ENCODE peak calls at places on chromosomes 11 and 22, in nine cellular contexts. One of them, this sample, is unnamed.

GRCh38 chr22:29813563-29813962 is 24.5 kb downstream of the ASCC2 start:
- DNase-seq in fibroblast of lung: no peak
- DNase-seq in upper lobe of right lung: no peak
- DNase-seq in T-helper 2 cell: no peak
- DNase-seq in T-cell: no peak
- DNase-seq in CD4-positive, alpha-beta T cell: no peak
- DNase-seq in anterior cingulate cortex: no peak
- DNase-seq in mammary epithelial cell: no peak
- DNase-seq in hepatic stellate cell: peak
- DNase-seq in this sample: no peak

GRCh38 chr11:16986434-16987204 is 27.6 kb downstream of the PLEKHA7 start:
- DNase-seq in fibroblast of lung: no peak
- DNase-seq in upper lobe of right lung: peak
- DNase-seq in T-helper 2 cell: no peak
- DNase-seq in T-cell: peak
- DNase-seq in CD4-positive, alpha-beta T cell: peak
- DNase-seq in anterior cingulate cortex: no peak
- DNase-seq in mammary epithelial cell: no peak
- DNase-seq in hepatic stellate cell: no peak
- DNase-seq in this sample: peak

GRCh38 chr22:42773161-42773560 is 52.5 kb upstream of the A4GALT start:
- DNase-seq in fibroblast of lung: no peak
- DNase-seq in upper lobe of right lung: no peak
- DNase-seq in T-helper 2 cell: no peak
- DNase-seq in T-cell: no peak
- DNase-seq in CD4-positive, alpha-beta T cell: no peak
- DNase-seq in anterior cingulate cortex: no peak
- DNase-seq in mammary epithelial cell: no peak
- DNase-seq in hepatic stellate cell: no peak
- DNase-seq in this sample: no peak

GRCh38 chr11:77081381-77081851 is 14.6 kb downstream of the CAPN5 start:
- DNase-seq in fibroblast of lung: no peak
- DNase-seq in upper lobe of right lung: peak
- DNase-seq in T-helper 2 cell: no peak
- DNase-seq in T-cell: no peak
- DNase-seq in CD4-positive, alpha-beta T cell: no peak
- DNase-seq in anterior cingulate cortex: no peak
- DNase-seq in mammary epithelial cell: no peak
- DNase-seq in hepatic stellate cell: no peak
- DNase-seq in this sample: no peak

GRCh38 chr11:119422505-119423416 is at the start of gene THY1:
- DNase-seq in fibroblast of lung: peak
- DNase-seq in upper lobe of right lung: no peak
- DNase-seq in T-helper 2 cell: no peak
- DNase-seq in T-cell: no peak
- DNase-seq in CD4-positive, alpha-beta T cell: no peak
- DNase-seq in anterior cingulate cortex: peak
- DNase-seq in mammary epithelial cell: no peak
- DNase-seq in hepatic stellate cell: peak
- DNase-seq in this sample: no peak

GRCh38 chr11:2321311-2321683 is 19.5 kb downstream of the TSPAN32 start:
- DNase-seq in fibroblast of lung: no peak
- DNase-seq in upper lobe of right lung: no peak
- DNase-seq in T-helper 2 cell: no peak
- DNase-seq in T-cell: no peak
- DNase-seq in CD4-positive, alpha-beta T cell: no peak
- DNase-seq in anterior cingulate cortex: no peak
- DNase-seq in mammary epithelial cell: no peak
- DNase-seq in hepatic stellate cell: no peak
- DNase-seq in this sample: no peak

GRCh38 chr11:120332822-120333716 is 3.1 kb upstream of the ARHGEF12 start:
- DNase-seq in fibroblast of lung: peak
- DNase-seq in upper lobe of right lung: no peak
- DNase-seq in T-helper 2 cell: no peak
- DNase-seq in T-cell: no peak
- DNase-seq in CD4-positive, alpha-beta T cell: no peak
- DNase-seq in anterior cingulate cortex: no peak
- DNase-seq in mammary epithelial cell: peak
- DNase-seq in hepatic stellate cell: no peak
- DNase-seq in this sample: no peak

GRCh38 chr22:48743601-48744282 is 1083.9 kb downstream of the BRD1 start:
- DNase-seq in fibroblast of lung: no peak
- DNase-seq in upper lobe of right lung: no peak
- DNase-seq in T-helper 2 cell: no peak
- DNase-seq in T-cell: no peak
- DNase-seq in CD4-positive, alpha-beta T cell: no peak
- DNase-seq in anterior cingulate cortex: no peak
- DNase-seq in mammary epithelial cell: no peak
- DNase-seq in hepatic stellate cell: no peak
- DNase-seq in this sample: no peak

GRCh38 chr22:41539146-41540005 is 4.9 kb downstream of the POLR3H start:
- DNase-seq in fibroblast of lung: peak
- DNase-seq in upper lobe of right lung: no peak
- DNase-seq in T-helper 2 cell: no peak
- DNase-seq in T-cell: no peak
- DNase-seq in CD4-positive, alpha-beta T cell: no peak
- DNase-seq in anterior cingulate cortex: no peak
- DNase-seq in mammary epithelial cell: no peak
- DNase-seq in hepatic stellate cell: no peak
- DNase-seq in this sample: no peak

GRCh38 chr11:92979176-92979575 is 9.7 kb downstream of the MTNR1B start:
- DNase-seq in fibroblast of lung: peak
- DNase-seq in upper lobe of right lung: no peak
- DNase-seq in T-helper 2 cell: no peak
- DNase-seq in T-cell: no peak
- DNase-seq in CD4-positive, alpha-beta T cell: no peak
- DNase-seq in anterior cingulate cortex: no peak
- DNase-seq in mammary epithelial cell: peak
- DNase-seq in hepatic stellate cell: no peak
- DNase-seq in this sample: no peak

GRCh38 chr11:21988477-21988876 is 204.4 kb upstream of the ANO5 start:
- DNase-seq in fibroblast of lung: no peak
- DNase-seq in upper lobe of right lung: no peak
- DNase-seq in T-helper 2 cell: no peak
- DNase-seq in T-cell: no peak
- DNase-seq in CD4-positive, alpha-beta T cell: no peak
- DNase-seq in anterior cingulate cortex: no peak
- DNase-seq in mammary epithelial cell: no peak
- DNase-seq in hepatic stellate cell: no peak
- DNase-seq in this sample: no peak

GRCh38 chr11:4092031-4092430 is 2.6 kb upstream of the RRM1 start:
- DNase-seq in fibroblast of lung: no peak
- DNase-seq in upper lobe of right lung: no peak
- DNase-seq in T-helper 2 cell: no peak
- DNase-seq in T-cell: no peak
- DNase-seq in CD4-positive, alpha-beta T cell: no peak
- DNase-seq in anterior cingulate cortex: no peak
- DNase-seq in mammary epithelial cell: no peak
- DNase-seq in hepatic stellate cell: no peak
- DNase-seq in this sample: no peak

GRCh38 chr11:13216019-13217006 is 61.3 kb upstream of the BMAL1 start:
- DNase-seq in fibroblast of lung: peak
- DNase-seq in upper lobe of right lung: no peak
- DNase-seq in T-helper 2 cell: no peak
- DNase-seq in T-cell: no peak
- DNase-seq in CD4-positive, alpha-beta T cell: no peak
- DNase-seq in anterior cingulate cortex: no peak
- DNase-seq in mammary epithelial cell: peak
- DNase-seq in hepatic stellate cell: peak
- DNase-seq in this sample: no peak

GRCh38 chr11:40188848-40189247 is 1270.6 kb downstream of the LRRC4C start:
- DNase-seq in fibroblast of lung: no peak
- DNase-seq in upper lobe of right lung: no peak
- DNase-seq in T-helper 2 cell: no peak
- DNase-seq in T-cell: no peak
- DNase-seq in CD4-positive, alpha-beta T cell: no peak
- DNase-seq in anterior cingulate cortex: no peak
- DNase-seq in mammary epithelial cell: no peak
- DNase-seq in hepatic stellate cell: no peak
- DNase-seq in this sample: no peak

GRCh38 chr11:128886401-128887119 is 4.6 kb upstream of the KCNJ5 start:
- DNase-seq in fibroblast of lung: no peak
- DNase-seq in upper lobe of right lung: no peak
- DNase-seq in T-helper 2 cell: no peak
- DNase-seq in T-cell: no peak
- DNase-seq in CD4-positive, alpha-beta T cell: no peak
- DNase-seq in anterior cingulate cortex: no peak
- DNase-seq in mammary epithelial cell: no peak
- DNase-seq in hepatic stellate cell: no peak
- DNase-seq in this sample: no peak

GRCh38 chr11:16881074-16881709 is 133.0 kb downstream of the PLEKHA7 start:
- DNase-seq in fibroblast of lung: peak
- DNase-seq in upper lobe of right lung: peak
- DNase-seq in T-helper 2 cell: no peak
- DNase-seq in T-cell: no peak
- DNase-seq in CD4-positive, alpha-beta T cell: no peak
- DNase-seq in anterior cingulate cortex: no peak
- DNase-seq in mammary epithelial cell: peak
- DNase-seq in hepatic stellate cell: peak
- DNase-seq in this sample: no peak